ENCODE peak calls at places on chromosome 2, in seven cellular contexts. D is HepG2, G is K562, B is H1, V is HCT116, X is SK-N-SH, P is GM12878. Y is an unnamed sample.

GRCh38 chr2:23385351-23385747 is 370 bp downstream of the KLHL29 start:
- DNase-seq in D (no peak), G (no peak), B (peak; percentile 69), V (no peak), X (no peak), P (no peak), Y (no peak)

GRCh38 chr2:241355983-241356870 is at the start of gene FARP2:
- DNase-seq in D (peak; percentile 98), G (peak; percentile 83), B (peak; percentile 96), V (peak; percentile 94), X (peak; percentile 95), P (peak; percentile 90), Y (peak; percentile 84)

GRCh38 chr2:171411791-171412483 is 21.9 kb downstream of the METTL8 start:
- DNase-seq in D (no peak), G (no peak), B (no peak), V (no peak), X (no peak), P (no peak), Y (no peak)

GRCh38 chr2:3627500-3628100 is 30.4 kb upstream of the ALLC start:
- DNase-seq in D (no peak), G (no peak), B (peak; percentile 24), V (no peak), X (no peak), P (no peak), Y (no peak)

GRCh38 chr2:9905413-9905812 is 46.1 kb upstream of the GRHL1 start:
- DNase-seq in D (no peak), G (no peak), B (no peak), V (no peak), X (no peak), P (no peak), Y (peak; percentile 89)

GRCh38 chr2:205719864-205720263 is 37.6 kb downstream of the NRP2 start:
- DNase-seq in D (no peak), G (no peak), B (no peak), V (no peak), X (no peak), P (no peak), Y (no peak)

GRCh38 chr2:212649646-212650045 is 111.0 kb upstream of the ERBB4 start:
- DNase-seq in D (no peak), G (no peak), B (no peak), V (no peak), X (no peak), P (no peak), Y (no peak)

GRCh38 chr2:30798536-30798991 is 8.7 kb downstream of the CAPN13 start:
- DNase-seq in D (no peak), G (no peak), B (no peak), V (no peak), X (no peak), P (no peak), Y (no peak)

GRCh38 chr2:207422307-207422960 is 107.3 kb upstream of the CREB1 start:
- DNase-seq in D (no peak), G (no peak), B (no peak), V (no peak), X (peak; percentile 15), P (no peak), Y (no peak)

GRCh38 chr2:8501061-8501460 is 180.8 kb upstream of the ID2 start:
- DNase-seq in D (no peak), G (no peak), B (no peak), V (no peak), X (no peak), P (no peak), Y (no peak)
- TF ChIP-seq JUND in D (no peak), G (no peak), B (no peak), V (no peak), X (no peak), P (no peak), Y (no peak)

GRCh38 chr2:219684721-219685689 is 57.6 kb downstream of the SLC4A3 start:
- DNase-seq in D (peak; percentile 61), G (peak; percentile 49), B (peak; percentile 73), V (peak; percentile 90), X (no peak), P (peak; percentile 66), Y (peak; percentile 63)
- TF ChIP-seq JUND in D (no peak), G (no peak), B (no peak), V (no peak), X (no peak), P (no peak), Y (no peak)

GRCh38 chr2:36352711-36353110 is 2.9 kb upstream of the CRIM1 start:
- DNase-seq in D (peak; percentile 62), G (no peak), B (no peak), V (no peak), X (no peak), P (no peak), Y (no peak)
- TF ChIP-seq JUND in D (no peak), G (no peak), B (no peak), V (no peak), X (peak; percentile 39), P (no peak), Y (no peak)

GRCh38 chr2:158795110-158795924 is at the start of gene DAPL1:
- DNase-seq in D (no peak), G (no peak), B (no peak), V (no peak), X (peak; percentile 35), P (no peak), Y (no peak)
- TF ChIP-seq JUND in D (no peak), G (no peak), B (no peak), V (no peak), X (no peak), P (no peak), Y (no peak)

DNA sequence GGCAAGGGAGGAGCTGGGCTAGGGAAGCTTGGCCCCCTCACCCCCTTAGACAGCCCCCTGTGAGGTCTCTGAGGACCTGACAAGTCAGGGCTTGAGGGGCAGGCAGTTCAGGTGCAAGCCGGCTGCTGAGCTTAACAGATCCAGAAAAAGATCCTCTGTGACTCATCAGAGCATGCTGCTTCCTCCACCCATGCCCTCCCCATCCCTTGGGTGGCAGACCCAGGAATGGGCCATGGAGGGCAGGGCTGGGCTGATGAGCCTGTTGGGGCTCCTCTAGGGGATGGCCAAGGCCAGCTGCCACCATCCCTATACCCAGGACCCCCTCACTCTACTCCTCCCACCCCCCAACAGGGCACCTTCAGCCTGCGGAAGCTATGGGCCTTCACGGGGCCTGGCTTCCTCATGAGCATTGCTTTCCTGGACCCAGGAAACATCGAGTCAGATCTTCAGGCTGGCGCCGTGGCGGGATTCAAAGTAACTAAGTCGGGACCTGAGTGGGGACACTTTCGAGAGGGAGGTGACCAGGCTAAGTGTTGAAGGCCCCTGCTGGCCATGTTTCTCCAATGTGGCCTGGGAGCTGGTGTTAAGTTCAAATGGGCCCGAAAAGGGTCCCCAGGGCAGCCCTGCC is 1.9 kb downstream of the SLC11A1 start:
- DNase-seq in D (no peak), G (no peak), B (no peak), V (no peak), X (no peak), P (no peak), Y (no peak)
- TF ChIP-seq JUND in D (no peak), G (no peak), B (no peak), V (no peak), X (no peak), P (no peak), Y (no peak)

Y was measured in T47D.